ENCODE peak calls at places on chromosomes 13 and 19, in ten cellular contexts. One of them, this sample, is unnamed.

GRCh38 chr19:43636121-43636683 is 3.4 kb downstream of the CADM4 start:
- DNase-seq in psoas muscle: no peak
- DNase-seq in heart right ventricle: no peak
- DNase-seq in astrocyte of the cerebellum: no peak
- DNase-seq in left lung: no peak
- DNase-seq in left ventricle myocardium inferior: no peak
- DNase-seq in OCI-LY7: no peak
- DNase-seq in PC-3: no peak
- DNase-seq in fibroblast of lung: no peak
- DNase-seq in transverse colon: no peak
- DNase-seq in this sample: no peak

GRCh38 chr19:27635401-27635800 is 1577.5 kb downstream of the UQCRFS1 start:
- DNase-seq in psoas muscle: no peak
- DNase-seq in heart right ventricle: no peak
- DNase-seq in astrocyte of the cerebellum: no peak
- DNase-seq in left lung: no peak
- DNase-seq in left ventricle myocardium inferior: no peak
- DNase-seq in OCI-LY7: no peak
- DNase-seq in PC-3: no peak
- DNase-seq in fibroblast of lung: no peak
- DNase-seq in transverse colon: no peak
- DNase-seq in this sample: no peak

GRCh38 chr13:97574926-97575325 is 141.0 kb downstream of the RAP2A start:
- DNase-seq in psoas muscle: no peak
- DNase-seq in heart right ventricle: peak
- DNase-seq in astrocyte of the cerebellum: no peak
- DNase-seq in left lung: no peak
- DNase-seq in left ventricle myocardium inferior: peak
- DNase-seq in OCI-LY7: peak
- DNase-seq in PC-3: peak
- DNase-seq in fibroblast of lung: peak
- DNase-seq in transverse colon: peak
- DNase-seq in this sample: no peak

GRCh38 chr19:13181747-13182388 is 31.7 kb downstream of the IER2 start:
- DNase-seq in psoas muscle: peak
- DNase-seq in heart right ventricle: peak
- DNase-seq in astrocyte of the cerebellum: no peak
- DNase-seq in left lung: no peak
- DNase-seq in left ventricle myocardium inferior: peak
- DNase-seq in OCI-LY7: peak
- DNase-seq in PC-3: peak
- DNase-seq in fibroblast of lung: peak
- DNase-seq in transverse colon: peak
- DNase-seq in this sample: no peak

GRCh38 chr19:44607049-44607448 is 6.3 kb upstream of the IGSF23 start:
- DNase-seq in psoas muscle: no peak
- DNase-seq in heart right ventricle: no peak
- DNase-seq in astrocyte of the cerebellum: no peak
- DNase-seq in left lung: no peak
- DNase-seq in left ventricle myocardium inferior: no peak
- DNase-seq in OCI-LY7: no peak
- DNase-seq in PC-3: peak
- DNase-seq in fibroblast of lung: peak
- DNase-seq in transverse colon: no peak
- DNase-seq in this sample: no peak

GRCh38 chr13:29754486-29754806 is 96.0 kb downstream of the UBL3 start:
- DNase-seq in psoas muscle: no peak
- DNase-seq in heart right ventricle: no peak
- DNase-seq in astrocyte of the cerebellum: no peak
- DNase-seq in left lung: no peak
- DNase-seq in left ventricle myocardium inferior: no peak
- DNase-seq in OCI-LY7: no peak
- DNase-seq in PC-3: peak
- DNase-seq in fibroblast of lung: peak
- DNase-seq in transverse colon: no peak
- DNase-seq in this sample: no peak

GRCh38 chr19:1632462-1633268 is 19.8 kb downstream of the TCF3 start:
- DNase-seq in psoas muscle: no peak
- DNase-seq in heart right ventricle: no peak
- DNase-seq in astrocyte of the cerebellum: no peak
- DNase-seq in left lung: no peak
- DNase-seq in left ventricle myocardium inferior: no peak
- DNase-seq in OCI-LY7: no peak
- DNase-seq in PC-3: no peak
- DNase-seq in fibroblast of lung: no peak
- DNase-seq in transverse colon: peak
- DNase-seq in this sample: no peak

GRCh38 chr19:52778811-52779210 is 7.8 kb downstream of the ZNF600 start:
- DNase-seq in psoas muscle: no peak
- DNase-seq in heart right ventricle: no peak
- DNase-seq in astrocyte of the cerebellum: no peak
- DNase-seq in left lung: no peak
- DNase-seq in left ventricle myocardium inferior: no peak
- DNase-seq in OCI-LY7: no peak
- DNase-seq in PC-3: no peak
- DNase-seq in fibroblast of lung: no peak
- DNase-seq in transverse colon: no peak
- DNase-seq in this sample: no peak

GRCh38 chr13:41562541-41563178 is 105.3 kb downstream of the RGCC start:
- DNase-seq in psoas muscle: no peak
- DNase-seq in heart right ventricle: no peak
- DNase-seq in astrocyte of the cerebellum: no peak
- DNase-seq in left lung: no peak
- DNase-seq in left ventricle myocardium inferior: no peak
- DNase-seq in OCI-LY7: no peak
- DNase-seq in PC-3: no peak
- DNase-seq in fibroblast of lung: no peak
- DNase-seq in transverse colon: no peak
- DNase-seq in this sample: no peak

GRCh38 chr19:49579947-49580263 is 451 bp downstream of the NOSIP start:
- DNase-seq in psoas muscle: no peak
- DNase-seq in heart right ventricle: no peak
- DNase-seq in astrocyte of the cerebellum: no peak
- DNase-seq in left lung: no peak
- DNase-seq in left ventricle myocardium inferior: no peak
- DNase-seq in OCI-LY7: peak
- DNase-seq in PC-3: no peak
- DNase-seq in fibroblast of lung: no peak
- DNase-seq in transverse colon: no peak
- DNase-seq in this sample: no peak

GRCh38 chr13:101474419-101474957 is 22.0 kb downstream of the ITGBL1 start:
- DNase-seq in psoas muscle: no peak
- DNase-seq in heart right ventricle: no peak
- DNase-seq in astrocyte of the cerebellum: peak
- DNase-seq in left lung: no peak
- DNase-seq in left ventricle myocardium inferior: no peak
- DNase-seq in OCI-LY7: no peak
- DNase-seq in PC-3: peak
- DNase-seq in fibroblast of lung: peak
- DNase-seq in transverse colon: no peak
- DNase-seq in this sample: peak

GRCh38 chr13:72384879-72385278 is 342.6 kb downstream of the MZT1 start:
- DNase-seq in psoas muscle: no peak
- DNase-seq in heart right ventricle: no peak
- DNase-seq in astrocyte of the cerebellum: no peak
- DNase-seq in left lung: no peak
- DNase-seq in left ventricle myocardium inferior: no peak
- DNase-seq in OCI-LY7: no peak
- DNase-seq in PC-3: peak
- DNase-seq in fibroblast of lung: peak
- DNase-seq in transverse colon: no peak
- DNase-seq in this sample: no peak

GRCh38 chr13:109345433-109345941 is 440.9 kb downstream of the IRS2 start:
- DNase-seq in psoas muscle: no peak
- DNase-seq in heart right ventricle: no peak
- DNase-seq in astrocyte of the cerebellum: peak
- DNase-seq in left lung: no peak
- DNase-seq in left ventricle myocardium inferior: no peak
- DNase-seq in OCI-LY7: no peak
- DNase-seq in PC-3: peak
- DNase-seq in fibroblast of lung: peak
- DNase-seq in transverse colon: no peak
- DNase-seq in this sample: no peak

GRCh38 chr19:11091343-11092153 is 2.3 kb downstream of the LDLR start:
- DNase-seq in psoas muscle: peak
- DNase-seq in heart right ventricle: no peak
- DNase-seq in astrocyte of the cerebellum: peak
- DNase-seq in left lung: no peak
- DNase-seq in left ventricle myocardium inferior: no peak
- DNase-seq in OCI-LY7: no peak
- DNase-seq in PC-3: peak
- DNase-seq in fibroblast of lung: peak
- DNase-seq in transverse colon: peak
- DNase-seq in this sample: peak

GRCh38 chr13:113119166-113119821 is 3.3 kb upstream of the F10 start:
- DNase-seq in psoas muscle: no peak
- DNase-seq in heart right ventricle: no peak
- DNase-seq in astrocyte of the cerebellum: no peak
- DNase-seq in left lung: peak
- DNase-seq in left ventricle myocardium inferior: no peak
- DNase-seq in OCI-LY7: no peak
- DNase-seq in PC-3: no peak
- DNase-seq in fibroblast of lung: no peak
- DNase-seq in transverse colon: no peak
- DNase-seq in this sample: no peak
- H3K4me3 ChIP-seq in psoas muscle: no peak
- H3K4me3 ChIP-seq in heart right ventricle: no peak
- H3K4me3 ChIP-seq in astrocyte of the cerebellum: no peak
- H3K4me3 ChIP-seq in left lung: no peak
- H3K4me3 ChIP-seq in left ventricle myocardium inferior: no peak
- H3K4me3 ChIP-seq in OCI-LY7: no peak
- H3K4me3 ChIP-seq in PC-3: no peak
- H3K4me3 ChIP-seq in fibroblast of lung: no peak
- H3K4me3 ChIP-seq in transverse colon: no peak
- H3K4me3 ChIP-seq in this sample: no peak

DNA sequence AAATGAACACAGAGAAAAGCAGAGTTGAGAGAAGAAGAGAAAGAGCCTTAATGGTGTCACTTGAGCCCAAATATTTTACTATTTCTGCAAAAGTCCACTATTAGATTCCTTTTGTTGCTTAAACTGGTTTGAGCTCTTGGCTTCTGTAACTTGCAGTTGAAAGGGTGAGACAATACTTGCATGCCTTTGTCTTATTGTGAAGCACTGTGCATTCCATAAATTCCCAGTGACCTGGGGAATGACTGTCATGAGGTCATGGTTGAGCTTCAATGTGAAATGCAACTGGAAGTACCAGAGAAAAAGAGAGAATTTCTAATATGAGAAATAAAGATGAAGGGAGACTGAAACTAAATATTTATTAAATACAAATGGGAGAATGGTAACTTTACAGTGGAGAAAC is 310.9 kb downstream of the TDRD3 start:
- DNase-seq in psoas muscle: no peak
- DNase-seq in heart right ventricle: no peak
- DNase-seq in astrocyte of the cerebellum: no peak
- DNase-seq in left lung: no peak
- DNase-seq in left ventricle myocardium inferior: no peak
- DNase-seq in OCI-LY7: no peak
- DNase-seq in PC-3: no peak
- DNase-seq in fibroblast of lung: no peak
- DNase-seq in transverse colon: no peak
- DNase-seq in this sample: no peak
- TF ChIP-seq CTCF in psoas muscle: no peak
- TF ChIP-seq CTCF in heart right ventricle: no peak
- TF ChIP-seq CTCF in astrocyte of the cerebellum: no peak
- TF ChIP-seq CTCF in left lung: no peak
- TF ChIP-seq CTCF in left ventricle myocardium inferior: no peak
- TF ChIP-seq CTCF in OCI-LY7: no peak
- TF ChIP-seq CTCF in PC-3: no peak
- TF ChIP-seq CTCF in fibroblast of lung: no peak
- TF ChIP-seq CTCF in transverse colon: no peak
- TF ChIP-seq CTCF in this sample: no peak

DNA sequence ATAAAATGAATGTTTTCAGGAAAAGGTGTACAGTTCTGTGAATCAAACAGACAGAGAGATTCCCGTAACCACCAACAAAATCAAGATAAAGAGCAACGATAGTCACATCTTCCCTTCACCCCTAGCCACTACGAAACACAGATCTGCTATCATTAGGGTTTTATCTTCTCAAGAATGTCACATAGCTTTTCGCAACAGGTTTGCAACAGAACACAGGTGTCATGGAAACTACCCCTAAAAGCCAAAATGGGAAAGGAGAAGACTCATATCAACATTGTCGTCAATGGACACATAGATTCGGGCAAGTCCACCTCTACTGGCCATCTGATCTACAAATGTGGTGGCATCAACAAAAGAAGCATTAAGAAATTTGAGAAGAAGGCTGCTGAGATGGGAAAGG is 11.1 kb downstream of the GPR42 start:
- DNase-seq in psoas muscle: no peak
- DNase-seq in heart right ventricle: no peak
- DNase-seq in astrocyte of the cerebellum: no peak
- DNase-seq in left lung: no peak
- DNase-seq in left ventricle myocardium inferior: no peak
- DNase-seq in OCI-LY7: no peak
- DNase-seq in PC-3: no peak
- DNase-seq in fibroblast of lung: no peak
- DNase-seq in transverse colon: no peak
- DNase-seq in this sample: no peak
- H3K4me3 ChIP-seq in psoas muscle: no peak
- H3K4me3 ChIP-seq in heart right ventricle: no peak
- H3K4me3 ChIP-seq in astrocyte of the cerebellum: no peak
- H3K4me3 ChIP-seq in left lung: no peak
- H3K4me3 ChIP-seq in left ventricle myocardium inferior: no peak
- H3K4me3 ChIP-seq in OCI-LY7: no peak
- H3K4me3 ChIP-seq in PC-3: no peak
- H3K4me3 ChIP-seq in fibroblast of lung: no peak
- H3K4me3 ChIP-seq in transverse colon: no peak
- H3K4me3 ChIP-seq in this sample: no peak

GRCh38 chr13:105139380-105140285 is 1395.8 kb downstream of the EFNB2 start:
- DNase-seq in psoas muscle: peak
- DNase-seq in heart right ventricle: peak
- DNase-seq in astrocyte of the cerebellum: no peak
- DNase-seq in left lung: peak
- DNase-seq in left ventricle myocardium inferior: peak
- DNase-seq in OCI-LY7: peak
- DNase-seq in PC-3: no peak
- DNase-seq in fibroblast of lung: peak
- DNase-seq in transverse colon: peak
- DNase-seq in this sample: no peak
- TF ChIP-seq CTCF in psoas muscle: no peak
- TF ChIP-seq CTCF in heart right ventricle: peak
- TF ChIP-seq CTCF in astrocyte of the cerebellum: no peak
- TF ChIP-seq CTCF in left lung: peak
- TF ChIP-seq CTCF in left ventricle myocardium inferior: peak
- TF ChIP-seq CTCF in OCI-LY7: peak
- TF ChIP-seq CTCF in PC-3: no peak
- TF ChIP-seq CTCF in fibroblast of lung: peak
- TF ChIP-seq CTCF in transverse colon: no peak
- TF ChIP-seq CTCF in this sample: no peak

GRCh38 chr13:21361123-21361522 is 98.0 kb downstream of the ZDHHC20 start:
- DNase-seq in psoas muscle: no peak
- DNase-seq in heart right ventricle: no peak
- DNase-seq in astrocyte of the cerebellum: no peak
- DNase-seq in left lung: no peak
- DNase-seq in left ventricle myocardium inferior: no peak
- DNase-seq in OCI-LY7: no peak
- DNase-seq in PC-3: no peak
- DNase-seq in fibroblast of lung: no peak
- DNase-seq in transverse colon: no peak
- DNase-seq in this sample: no peak
- H3K4me3 ChIP-seq in psoas muscle: no peak
- H3K4me3 ChIP-seq in heart right ventricle: no peak
- H3K4me3 ChIP-seq in astrocyte of the cerebellum: no peak
- H3K4me3 ChIP-seq in left lung: no peak
- H3K4me3 ChIP-seq in left ventricle myocardium inferior: no peak
- H3K4me3 ChIP-seq in OCI-LY7: no peak
- H3K4me3 ChIP-seq in PC-3: no peak
- H3K4me3 ChIP-seq in fibroblast of lung: no peak
- H3K4me3 ChIP-seq in transverse colon: no peak
- H3K4me3 ChIP-seq in this sample: no peak

This sample was measured in AG04449.